ENCODE peak calls at places on chromosomes 3 and 15, in eight cellular contexts. F, K, O, T, Q, I, U and Z are unnamed samples.
A peak's percentile ranks its signal among the peaks of the same experiment; 100 is the strongest.

GRCh38 chr3:50194128-50194902 is 2.9 kb downstream of the GNAT1 start:
- DNase-seq in T (peak; percentile 68), F (peak; percentile 84), U (peak; percentile 68), K (peak; percentile 74), O (peak; percentile 81), Q (peak; percentile 72), I (peak; percentile 59), Z (peak; percentile 81)

GRCh38 chr3:114553949-114554593 is 260.2 kb downstream of the TIGIT start:
- DNase-seq in Q (no peak), F (no peak), I (no peak), T (no peak), K (no peak), O (no peak), U (no peak), Z (no peak)

GRCh38 chr15:63940956-63941620 is 105.2 kb downstream of the DAPK2 start:
- DNase-seq in T (no peak), U (no peak), K (no peak), F (no peak), Q (no peak), I (no peak), O (no peak), Z (peak; percentile 30)

GRCh38 chr15:57153140-57153539 is 223.2 kb upstream of the CGNL1 start:
- DNase-seq in T (peak; percentile 87), I (no peak), U (no peak), Q (peak; percentile 88), F (no peak), K (no peak), O (no peak), Z (no peak)

GRCh38 chr3:185986201-185986600 is 48.4 kb upstream of the TRA2B start:
- DNase-seq in O (peak; percentile 37), Q (no peak), F (no peak), T (no peak), I (peak; percentile 40), U (no peak), K (no peak), Z (no peak)

GRCh38 chr3:16697437-16698258 is 92.4 kb upstream of the DAZL start:
- DNase-seq in K (no peak), T (peak; percentile 87), O (no peak), I (no peak), U (no peak), F (no peak), Q (no peak), Z (no peak)

GRCh38 chr3:149596136-149596770 is 61.6 kb downstream of the WWTR1 start:
- DNase-seq in F (no peak), I (no peak), O (no peak), K (no peak), T (no peak), Q (no peak), U (no peak), Z (no peak)

GRCh38 chr15:98796685-98797084 is 148.3 kb downstream of the IGF1R start:
- DNase-seq in I (no peak), O (no peak), U (no peak), K (no peak), Q (no peak), F (no peak), T (no peak), Z (no peak)

GRCh38 chr3:154040283-154040682 is 80.9 kb upstream of the ARHGEF26 start:
- DNase-seq in Q (peak; percentile 45), F (no peak), T (peak; percentile 46), I (no peak), K (no peak), O (no peak), U (no peak), Z (no peak)

GRCh38 chr3:63456901-63457300 is 178.8 kb downstream of the SYNPR start:
- DNase-seq in F (no peak), I (no peak), K (no peak), O (no peak), Q (no peak), U (no peak), T (no peak), Z (no peak)

GRCh38 chr15:78419331-78419730 is 18.7 kb upstream of the IREB2 start:
- DNase-seq in U (no peak), I (no peak), F (no peak), O (no peak), K (no peak), Q (no peak), T (no peak), Z (no peak)

GRCh38 chr3:64972793-64973192 is 285.0 kb upstream of the ADAMTS9 start:
- DNase-seq in U (no peak), Q (no peak), I (no peak), F (no peak), T (no peak), K (no peak), O (no peak), Z (no peak)

GRCh38 chr3:101271728-101272127 is 48.6 kb downstream of the IMPG2 start:
- DNase-seq in I (no peak), K (no peak), Q (no peak), O (no peak), T (no peak), U (no peak), F (no peak), Z (no peak)

GRCh38 chr15:36814085-36814484 is 234.7 kb downstream of the CDIN1 start:
- DNase-seq in Q (peak; percentile 65), U (no peak), O (no peak), T (no peak), I (no peak), F (no peak), K (no peak), Z (peak; percentile 56)

GRCh38 chr3:76403556-76403955 is 618.2 kb upstream of the ZNF717 start:
- DNase-seq in Q (no peak), K (no peak), O (no peak), T (peak; percentile 47), U (no peak), F (no peak), I (no peak), Z (no peak)

GRCh38 chr15:61871926-61872522 is 188.2 kb downstream of the VPS13C start:
- DNase-seq in K (no peak), U (no peak), F (no peak), T (peak; percentile 58), Q (peak; percentile 44), O (no peak), I (no peak), Z (no peak)

GRCh38 chr3:67635806-67636205 is 18.6 kb downstream of the SUCLG2 start:
- DNase-seq in T (peak; percentile 57), I (no peak), U (no peak), O (no peak), Q (no peak), F (no peak), K (no peak), Z (no peak)

GRCh38 chr3:468172-468571 is 271.6 kb downstream of the CHL1 start:
- DNase-seq in O (no peak), T (peak; percentile 5), I (no peak), Q (no peak), K (no peak), U (no peak), F (no peak), Z (no peak)

GRCh38 chr3:158160958-158161357 is 51.1 kb downstream of the RSRC1 start:
- DNase-seq in K (no peak), Q (no peak), U (no peak), O (no peak), T (peak; percentile 93), I (no peak), F (no peak), Z (no peak)

GRCh38 chr15:58446521-58446920 is 14.7 kb downstream of the LIPC start:
- DNase-seq in K (no peak), U (no peak), I (no peak), O (no peak), F (no peak), Q (no peak), T (no peak), Z (no peak)

GRCh38 chr15:74958320-74958907 is 1.8 kb upstream of the RPP25 start:
- DNase-seq in O (peak; percentile 77), U (no peak), K (peak; percentile 87), I (no peak), Q (peak; percentile 55), F (no peak), T (peak; percentile 34), Z (peak; percentile 49)

GRCh38 chr3:15470261-15470660 is 42.9 kb downstream of the EAF1 start:
- DNase-seq in O (no peak), U (no peak), T (no peak), F (no peak), I (no peak), Q (no peak), K (no peak), Z (no peak)

GRCh38 chr3:170734043-170734736 is 135.8 kb downstream of the RPL22L1 start:
- DNase-seq in F (no peak), U (no peak), I (no peak), T (no peak), Q (peak; percentile 36), O (no peak), K (no peak), Z (no peak)

GRCh38 chr15:40746916-40747418 is 8.1 kb downstream of the RMDN3 start:
- DNase-seq in K (no peak), O (no peak), I (no peak), T (peak; percentile 54), Q (no peak), U (no peak), F (no peak), Z (no peak)

GRCh38 chr3:107524214-107525100 is 1.7 kb downstream of the BBX start:
- DNase-seq in I (no peak), Q (peak; percentile 59), F (peak; percentile 39), T (peak; percentile 60), O (peak; percentile 66), K (peak; percentile 51), U (peak; percentile 31), Z (peak; percentile 66)